ENCODE peak calls at places on chromosomes 7 and 10, in five cellular contexts. K is H9, I is fibroblast of mammary gland, Z is choroid plexus epithelial cell, V is astrocyte of the spinal cord. P is an unnamed sample.

GRCh38 chr7:23357190-23358093 is 58.3 kb downstream of the MALSU1 start:
- DNase-seq in V (peak), Z (peak), K (no peak), I (peak), P (no peak)

GRCh38 chr10:45000764-45001381 is at the start of gene ZNF22:
- DNase-seq in I (peak), V (peak), Z (peak), K (peak), P (peak)

GRCh38 chr7:80833289-80834104 is 85.4 kb downstream of the SEMA3C start:
- DNase-seq in I (peak), V (peak), Z (peak), K (no peak), P (no peak)

GRCh38 chr7:2633538-2634264 is 1.9 kb downstream of the TTYH3 start:
- DNase-seq in Z (peak), K (no peak), V (peak), I (peak), P (no peak)

GRCh38 chr10:15088428-15089261 is at the start of gene ACBD7:
- DNase-seq in I (peak), Z (peak), K (peak), V (peak), P (peak)

GRCh38 chr10:517236-517635 is 172.2 kb downstream of the DIP2C start:
- DNase-seq in I (no peak), K (no peak), Z (no peak), V (no peak), P (no peak)

GRCh38 chr7:50477640-50478039 is 27.5 kb upstream of the FIGNL1 start:
- DNase-seq in K (no peak), Z (peak), I (peak), V (no peak), P (no peak)

GRCh38 chr10:104122273-104123107 is 519 bp downstream of the SFR1 start:
- DNase-seq in K (no peak), V (peak), I (no peak), Z (peak), P (no peak)

GRCh38 chr10:103849880-103850571 is 5.3 kb downstream of the SH3PXD2A start:
- DNase-seq in V (peak), I (peak), Z (peak), K (no peak), P (no peak)

GRCh38 chr7:129914536-129915272 is 38.1 kb downstream of the UBE2H start:
- DNase-seq in I (peak), K (no peak), V (no peak), Z (no peak), P (no peak)

GRCh38 chr7:150867592-150867991 is 15.3 kb downstream of the AOC1 start:
- DNase-seq in V (no peak), I (no peak), K (no peak), Z (no peak), P (no peak)

GRCh38 chr7:24715661-24716479 is 41.4 kb downstream of the GSDME start:
- DNase-seq in I (peak), V (peak), Z (peak), K (peak), P (peak)

GRCh38 chr7:38224392-38224791 is 46.3 kb downstream of the STARD3NL start:
- DNase-seq in Z (peak), I (peak), V (no peak), K (no peak), P (no peak)

GRCh38 chr7:133255461-133255860 is 2.6 kb downstream of the EXOC4 start:
- DNase-seq in K (no peak), Z (no peak), I (no peak), V (no peak), P (no peak)

GRCh38 chr10:113765910-113766309 is 14.4 kb downstream of the PLEKHS1 start:
- DNase-seq in Z (no peak), V (no peak), I (no peak), K (no peak), P (no peak)

GRCh38 chr10:87734987-87735827 is 75.5 kb downstream of the PAPSS2 start:
- DNase-seq in Z (peak), K (peak), V (peak), I (peak), P (peak)

GRCh38 chr10:88657901-88658300 is 6.3 kb upstream of the LIPF start:
- DNase-seq in V (peak), I (peak), Z (peak), K (no peak), P (no peak)

GRCh38 chr7:128124786-128125185 is 93.5 kb upstream of the LRRC4 start:
- DNase-seq in I (no peak), V (no peak), Z (no peak), K (no peak), P (no peak)

GRCh38 chr7:113783403-113783802 is 135.4 kb downstream of the PPP1R3A start:
- DNase-seq in V (no peak), Z (no peak), I (no peak), K (no peak), P (no peak)

GRCh38 chr7:28957064-28957821 is 887 bp downstream of the TRIL start:
- DNase-seq in V (peak), K (peak), I (no peak), Z (peak), P (peak)

GRCh38 chr7:140989068-140989467 is 25.7 kb downstream of the MRPS33 start:
- DNase-seq in Z (no peak), K (no peak), I (no peak), V (no peak), P (no peak)

GRCh38 chr10:72173267-72173634 is 42.6 kb upstream of the ANAPC16 start:
- DNase-seq in Z (no peak), I (no peak), K (no peak), V (no peak), P (no peak)

GRCh38 chr7:131619336-131620305 is 63.2 kb upstream of the PODXL start:
- DNase-seq in V (no peak), I (no peak), K (no peak), Z (no peak), P (no peak)

GRCh38 chr7:100162874-100163533 is 4.5 kb upstream of the TRAPPC14 start:
- DNase-seq in K (peak), V (no peak), Z (no peak), I (no peak), P (no peak)

GRCh38 chr7:68542831-68543230 is 1055.4 kb upstream of the AUTS2 start:
- DNase-seq in Z (no peak), I (no peak), K (no peak), V (no peak), P (no peak)

GRCh38 chr7:8373856-8374255 is 59.6 kb upstream of the NXPH1 start:
- DNase-seq in K (peak), I (no peak), V (no peak), Z (no peak), P (no peak)

GRCh38 chr7:159126496-159127345 is 17.9 kb downstream of the VIPR2 start:
- DNase-seq in I (no peak), V (no peak), K (peak), Z (no peak), P (no peak)

GRCh38 chr7:55335151-55335550 is 30.0 kb upstream of the LANCL2 start:
- DNase-seq in K (no peak), Z (no peak), I (no peak), V (no peak), P (no peak)

GRCh38 chr10:79184141-79184625 is 115.4 kb downstream of the ZMIZ1 start:
- DNase-seq in I (peak), K (peak), V (peak), Z (peak), P (no peak)

GRCh38 chr10:17340144-17340829 is 112.2 kb downstream of the VIM start:
- DNase-seq in V (no peak), K (no peak), I (no peak), Z (no peak), P (no peak)

GRCh38 chr10:83983578-83984255 is 155.6 kb upstream of the GHITM start:
- DNase-seq in Z (peak), K (peak), V (no peak), I (peak), P (peak)

GRCh38 chr7:44191171-44191570 is 1.9 kb upstream of the GCK start:
- DNase-seq in Z (no peak), I (peak), K (no peak), V (no peak), P (no peak)
- TF ChIP-seq CTCF in Z (no peak), I (no peak), K (no peak), V (no peak), P (no peak)

GRCh38 chr7:138167869-138168296 is 91.6 kb downstream of the AKR1D1 start:
- DNase-seq in Z (no peak), I (no peak), K (peak), V (no peak), P (no peak)
- TF ChIP-seq CTCF in Z (no peak), I (no peak), K (no peak), V (no peak), P (no peak)

DNA sequence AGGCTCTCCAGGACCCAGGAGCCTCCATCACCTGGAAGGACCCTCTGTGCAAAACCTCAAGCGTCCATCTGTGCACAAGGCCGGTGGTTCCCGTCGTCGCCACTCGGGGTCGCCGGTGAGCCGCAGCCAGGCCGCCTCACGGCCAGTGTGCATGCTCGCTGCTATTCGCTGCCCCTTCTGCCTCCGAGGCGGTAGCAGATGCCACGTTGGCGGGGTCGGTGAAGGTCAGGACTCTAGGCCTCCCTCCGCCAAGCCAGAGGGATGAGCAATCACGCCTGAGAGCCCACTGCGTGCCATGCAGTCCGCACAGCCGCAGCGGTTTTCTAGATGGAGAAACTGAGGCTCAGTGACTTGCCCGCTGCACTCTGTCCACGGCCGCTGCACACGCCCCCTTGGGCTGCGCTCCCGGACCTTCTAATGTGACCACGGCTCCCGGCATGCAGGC is 5.7 kb downstream of the UPK3B start:
- DNase-seq in V (no peak), I (peak), Z (peak), K (no peak), P (no peak)
- TF ChIP-seq CTCF in V (no peak), I (peak), Z (peak), K (no peak), P (no peak)

DNA sequence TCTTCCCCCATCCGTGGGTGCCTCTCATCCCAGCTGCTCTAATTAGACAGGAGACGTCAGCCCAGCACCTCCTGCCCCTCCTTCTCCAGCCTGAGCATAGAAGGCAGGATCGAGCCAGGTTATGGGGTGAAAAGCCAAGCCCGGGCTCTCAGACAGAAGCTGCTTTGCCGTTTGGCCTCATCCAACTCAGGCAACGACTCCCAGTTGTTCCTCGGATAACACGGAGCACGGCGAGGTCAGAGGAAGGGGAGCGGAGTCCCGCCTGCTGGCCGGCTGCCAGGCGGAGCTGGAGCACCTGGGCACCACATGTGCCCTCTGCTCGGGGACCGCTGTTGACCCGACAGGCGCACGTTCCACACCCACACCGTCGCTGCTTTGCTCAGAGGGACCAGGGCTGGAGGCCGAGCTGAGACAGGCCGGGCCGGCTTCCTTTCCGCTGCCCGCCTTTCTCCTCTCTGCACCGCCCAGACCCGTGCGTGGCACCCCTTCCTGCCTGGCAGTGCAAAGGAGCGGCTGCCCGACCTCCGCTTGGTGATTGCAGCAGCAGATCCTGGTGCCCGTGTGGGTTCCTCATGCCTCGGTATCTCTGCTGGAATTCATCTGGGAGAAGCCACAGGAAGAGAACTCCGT is 21.6 kb upstream of the UNCX start:
- DNase-seq in I (peak), Z (peak), K (no peak), V (no peak), P (peak)
- TF ChIP-seq CTCF in I (no peak), Z (no peak), K (no peak), V (no peak), P (no peak)

GRCh38 chr10:50552308-50552707 is 71.4 kb downstream of the SGMS1 start:
- DNase-seq in I (peak), Z (peak), K (no peak), V (peak), P (no peak)

GRCh38 chr10:50554381-50554994 is 69.3 kb downstream of the SGMS1 start:
- DNase-seq in I (no peak), K (no peak), V (no peak), Z (no peak), P (peak)

GRCh38 chr10:50554995-50555568 is 68.7 kb downstream of the SGMS1 start:
- DNase-seq in V (peak), I (peak), Z (peak), K (peak), P (no peak)

GRCh38 chr10:50551894-50552293 is 71.9 kb downstream of the SGMS1 start:
- DNase-seq in Z (no peak), V (no peak), I (no peak), K (no peak), P (no peak)

DNA sequence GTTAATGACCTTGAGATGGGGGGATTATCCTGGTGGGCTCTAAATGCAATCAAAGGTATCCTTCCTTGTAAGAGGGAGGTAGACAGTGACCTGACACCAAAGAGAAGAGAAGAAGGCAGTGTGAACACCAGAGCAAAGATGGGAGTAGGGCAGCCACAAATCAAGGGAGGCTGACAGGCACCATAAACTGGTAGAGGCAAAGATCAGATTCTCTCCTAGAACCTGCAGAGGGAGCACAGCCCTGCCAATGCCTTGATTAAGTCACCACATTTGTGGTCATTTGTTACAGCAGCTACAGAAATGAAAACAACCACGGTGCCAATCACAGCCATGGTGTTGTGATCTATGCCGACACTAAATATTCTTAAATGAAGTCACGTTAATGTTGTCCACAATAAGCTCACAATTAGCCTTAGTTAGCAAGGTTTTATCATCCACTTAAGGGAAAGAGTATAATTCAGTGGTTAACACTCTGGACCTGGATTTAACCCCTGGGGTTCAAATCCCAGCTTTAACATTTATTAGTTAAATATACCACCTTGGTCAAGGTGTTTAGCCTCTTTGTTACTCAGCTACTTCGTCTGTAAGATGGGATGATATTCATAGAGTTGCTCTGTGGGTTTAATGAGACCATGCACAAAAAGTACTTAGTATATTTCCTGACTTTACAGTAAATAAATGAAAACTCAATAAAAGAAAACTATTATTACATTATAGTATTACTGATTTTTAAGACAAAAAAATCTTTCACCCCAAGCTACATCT is 70.8 kb downstream of the SGMS1 start:
- DNase-seq in I (peak), Z (peak), K (no peak), V (no peak), P (peak)
- TF ChIP-seq CTCF in I (peak), Z (peak), K (peak), V (peak), P (no peak)

GRCh38 chr7:112592565-112592964 is 111.8 kb downstream of the LSMEM1 start:
- DNase-seq in Z (no peak), V (no peak), I (no peak), K (no peak), P (no peak)

GRCh38 chr7:112596260-112596659 is 115.5 kb downstream of the LSMEM1 start:
- DNase-seq in I (peak), V (peak), K (no peak), Z (peak), P (no peak)

GRCh38 chr7:112594397-112594796 is 113.6 kb downstream of the LSMEM1 start:
- DNase-seq in Z (peak), I (peak), V (peak), K (no peak), P (no peak)

GRCh38 chr7:112596981-112597380 is 116.2 kb downstream of the LSMEM1 start:
- DNase-seq in I (peak), V (peak), K (no peak), Z (no peak), P (no peak)
- TF ChIP-seq CTCF in I (no peak), V (no peak), K (no peak), Z (no peak), P (no peak)

P was measured in nephron progenitor cell.